ENCODE peak calls at places on chromosomes 5 and 9, in eight cellular contexts. One of them, this sample, is unnamed. For H3K27me3, the result is how much of the 10 kb centered on the place peaks cover.

GRCh38 chr5:176533390-176533789 is 3.8 kb downstream of the RNF44 start:
- DNase-seq in fibroblast of lung: no peak
- DNase-seq in aorta: peak
- DNase-seq in CD8-positive, alpha-beta T cell: no peak
- DNase-seq in cardiac muscle cell: peak
- DNase-seq in CD4-positive, CD25-positive, alpha-beta regulatory T cell: peak
- DNase-seq in mammary epithelial cell: no peak
- DNase-seq in breast epithelium: no peak
- DNase-seq in this sample: no peak

GRCh38 chr5:1555011-1555807 is 31.4 kb upstream of the LPCAT1 start:
- DNase-seq in fibroblast of lung: peak
- DNase-seq in CD4-positive, CD25-positive, alpha-beta regulatory T cell: no peak
- DNase-seq in cardiac muscle cell: no peak
- DNase-seq in aorta: no peak
- DNase-seq in CD8-positive, alpha-beta T cell: peak
- DNase-seq in breast epithelium: peak
- DNase-seq in mammary epithelial cell: peak
- DNase-seq in this sample: no peak

GRCh38 chr9:69122391-69123141 is 51.5 kb upstream of the TJP2 start:
- DNase-seq in mammary epithelial cell: peak
- DNase-seq in cardiac muscle cell: peak
- DNase-seq in CD8-positive, alpha-beta T cell: no peak
- DNase-seq in CD4-positive, CD25-positive, alpha-beta regulatory T cell: peak
- DNase-seq in aorta: no peak
- DNase-seq in breast epithelium: no peak
- DNase-seq in fibroblast of lung: peak
- DNase-seq in this sample: peak

GRCh38 chr9:135555203-135555602 is 6.4 kb upstream of the PAEP start:
- DNase-seq in cardiac muscle cell: no peak
- DNase-seq in CD4-positive, CD25-positive, alpha-beta regulatory T cell: no peak
- DNase-seq in CD8-positive, alpha-beta T cell: no peak
- DNase-seq in breast epithelium: no peak
- DNase-seq in fibroblast of lung: no peak
- DNase-seq in aorta: no peak
- DNase-seq in mammary epithelial cell: no peak
- DNase-seq in this sample: no peak

GRCh38 chr9:93161801-93162635 is 21.9 kb upstream of the WNK2 start:
- DNase-seq in breast epithelium: no peak
- DNase-seq in CD8-positive, alpha-beta T cell: no peak
- DNase-seq in mammary epithelial cell: no peak
- DNase-seq in fibroblast of lung: peak
- DNase-seq in aorta: no peak
- DNase-seq in cardiac muscle cell: no peak
- DNase-seq in CD4-positive, CD25-positive, alpha-beta regulatory T cell: no peak
- DNase-seq in this sample: no peak

GRCh38 chr9:109270971-109271900 is 49.6 kb downstream of the EPB41L4B start:
- DNase-seq in cardiac muscle cell: no peak
- DNase-seq in CD4-positive, CD25-positive, alpha-beta regulatory T cell: no peak
- DNase-seq in fibroblast of lung: no peak
- DNase-seq in CD8-positive, alpha-beta T cell: no peak
- DNase-seq in mammary epithelial cell: no peak
- DNase-seq in breast epithelium: no peak
- DNase-seq in aorta: no peak
- DNase-seq in this sample: no peak

GRCh38 chr5:137486707-137487106 is 12.4 kb downstream of the SPOCK1 start:
- DNase-seq in cardiac muscle cell: no peak
- DNase-seq in mammary epithelial cell: no peak
- DNase-seq in aorta: no peak
- DNase-seq in breast epithelium: no peak
- DNase-seq in CD4-positive, CD25-positive, alpha-beta regulatory T cell: no peak
- DNase-seq in fibroblast of lung: no peak
- DNase-seq in CD8-positive, alpha-beta T cell: no peak
- DNase-seq in this sample: no peak

GRCh38 chr5:179237770-179238627 is 107.3 kb downstream of the ADAMTS2 start:
- DNase-seq in fibroblast of lung: no peak
- DNase-seq in mammary epithelial cell: no peak
- DNase-seq in cardiac muscle cell: no peak
- DNase-seq in CD8-positive, alpha-beta T cell: peak
- DNase-seq in CD4-positive, CD25-positive, alpha-beta regulatory T cell: no peak
- DNase-seq in aorta: no peak
- DNase-seq in breast epithelium: peak
- DNase-seq in this sample: no peak

GRCh38 chr9:126694206-126695081 is 80.7 kb downstream of the LMX1B start:
- DNase-seq in CD8-positive, alpha-beta T cell: no peak
- DNase-seq in mammary epithelial cell: peak
- DNase-seq in breast epithelium: peak
- DNase-seq in aorta: peak
- DNase-seq in cardiac muscle cell: no peak
- DNase-seq in CD4-positive, CD25-positive, alpha-beta regulatory T cell: no peak
- DNase-seq in fibroblast of lung: no peak
- DNase-seq in this sample: no peak

GRCh38 chr9:96566401-96567202 is 53.0 kb downstream of the CDC14B start:
- DNase-seq in CD8-positive, alpha-beta T cell: peak
- DNase-seq in CD4-positive, CD25-positive, alpha-beta regulatory T cell: peak
- DNase-seq in breast epithelium: peak
- DNase-seq in fibroblast of lung: peak
- DNase-seq in cardiac muscle cell: peak
- DNase-seq in aorta: peak
- DNase-seq in mammary epithelial cell: peak
- DNase-seq in this sample: peak

GRCh38 chr9:83934569-83935275 is 13.5 kb upstream of the KIF27 start:
- DNase-seq in cardiac muscle cell: no peak
- DNase-seq in fibroblast of lung: peak
- DNase-seq in aorta: no peak
- DNase-seq in CD8-positive, alpha-beta T cell: no peak
- DNase-seq in breast epithelium: no peak
- DNase-seq in CD4-positive, CD25-positive, alpha-beta regulatory T cell: no peak
- DNase-seq in mammary epithelial cell: peak
- DNase-seq in this sample: no peak

GRCh38 chr9:2291980-2292704 is 277.0 kb downstream of the SMARCA2 start:
- DNase-seq in breast epithelium: no peak
- DNase-seq in cardiac muscle cell: peak
- DNase-seq in mammary epithelial cell: peak
- DNase-seq in aorta: no peak
- DNase-seq in CD4-positive, CD25-positive, alpha-beta regulatory T cell: no peak
- DNase-seq in CD8-positive, alpha-beta T cell: no peak
- DNase-seq in fibroblast of lung: peak
- DNase-seq in this sample: no peak

GRCh38 chr9:80378669-80379293 is 807.0 kb downstream of the TLE4 start:
- DNase-seq in cardiac muscle cell: no peak
- DNase-seq in CD8-positive, alpha-beta T cell: no peak
- DNase-seq in CD4-positive, CD25-positive, alpha-beta regulatory T cell: no peak
- DNase-seq in breast epithelium: no peak
- DNase-seq in aorta: no peak
- DNase-seq in fibroblast of lung: no peak
- DNase-seq in mammary epithelial cell: peak
- DNase-seq in this sample: no peak

GRCh38 chr5:119243888-119244287 is 111.9 kb upstream of the TNFAIP8 start:
- DNase-seq in breast epithelium: no peak
- DNase-seq in aorta: no peak
- DNase-seq in fibroblast of lung: no peak
- DNase-seq in mammary epithelial cell: peak
- DNase-seq in CD8-positive, alpha-beta T cell: no peak
- DNase-seq in CD4-positive, CD25-positive, alpha-beta regulatory T cell: no peak
- DNase-seq in cardiac muscle cell: no peak
- DNase-seq in this sample: no peak

GRCh38 chr9:124675261-124676158 is 95.6 kb downstream of the NR6A1 start:
- DNase-seq in aorta: no peak
- DNase-seq in fibroblast of lung: no peak
- DNase-seq in CD8-positive, alpha-beta T cell: no peak
- DNase-seq in cardiac muscle cell: no peak
- DNase-seq in mammary epithelial cell: no peak
- DNase-seq in breast epithelium: no peak
- DNase-seq in CD4-positive, CD25-positive, alpha-beta regulatory T cell: peak
- DNase-seq in this sample: no peak

GRCh38 chr9:21520501-21521228 is 38.6 kb upstream of the IFNE start:
- DNase-seq in cardiac muscle cell: no peak
- DNase-seq in fibroblast of lung: no peak
- DNase-seq in CD4-positive, CD25-positive, alpha-beta regulatory T cell: no peak
- DNase-seq in mammary epithelial cell: no peak
- DNase-seq in CD8-positive, alpha-beta T cell: no peak
- DNase-seq in aorta: no peak
- DNase-seq in breast epithelium: no peak
- DNase-seq in this sample: no peak

GRCh38 chr5:148385094-148385493 is 1.3 kb downstream of the FBXO38 start:
- DNase-seq in CD4-positive, CD25-positive, alpha-beta regulatory T cell: no peak
- DNase-seq in aorta: no peak
- DNase-seq in CD8-positive, alpha-beta T cell: no peak
- DNase-seq in fibroblast of lung: no peak
- DNase-seq in breast epithelium: no peak
- DNase-seq in mammary epithelial cell: no peak
- DNase-seq in cardiac muscle cell: no peak
- DNase-seq in this sample: no peak
- H3K4me3 ChIP-seq in CD4-positive, CD25-positive, alpha-beta regulatory T cell: peak
- H3K4me3 ChIP-seq in aorta: peak
- H3K4me3 ChIP-seq in CD8-positive, alpha-beta T cell: peak
- H3K4me3 ChIP-seq in fibroblast of lung: peak
- H3K4me3 ChIP-seq in breast epithelium: no peak
- H3K4me3 ChIP-seq in mammary epithelial cell: peak
- H3K4me3 ChIP-seq in cardiac muscle cell: peak
- H3K4me3 ChIP-seq in this sample: peak

GRCh38 chr9:134234687-134235359 is 70.5 kb upstream of the RNU6ATAC start:
- DNase-seq in CD4-positive, CD25-positive, alpha-beta regulatory T cell: no peak
- DNase-seq in cardiac muscle cell: no peak
- DNase-seq in CD8-positive, alpha-beta T cell: no peak
- DNase-seq in mammary epithelial cell: no peak
- DNase-seq in aorta: no peak
- DNase-seq in fibroblast of lung: no peak
- DNase-seq in breast epithelium: no peak
- DNase-seq in this sample: no peak
- H3K27me3 ChIP-seq in CD4-positive, CD25-positive, alpha-beta regulatory T cell: under half
- H3K27me3 ChIP-seq in cardiac muscle cell: under half
- H3K27me3 ChIP-seq in CD8-positive, alpha-beta T cell: under half
- H3K27me3 ChIP-seq in mammary epithelial cell: under half
- H3K27me3 ChIP-seq in aorta: under half
- H3K27me3 ChIP-seq in fibroblast of lung: under half
- H3K27me3 ChIP-seq in breast epithelium: under half
- H3K27me3 ChIP-seq in this sample: under half

GRCh38 chr5:81005708-81006107 is 45.5 kb downstream of the RASGRF2 start:
- DNase-seq in fibroblast of lung: no peak
- DNase-seq in CD4-positive, CD25-positive, alpha-beta regulatory T cell: no peak
- DNase-seq in CD8-positive, alpha-beta T cell: no peak
- DNase-seq in aorta: no peak
- DNase-seq in breast epithelium: no peak
- DNase-seq in mammary epithelial cell: no peak
- DNase-seq in cardiac muscle cell: no peak
- DNase-seq in this sample: no peak

GRCh38 chr5:81010636-81011035 is 50.5 kb downstream of the RASGRF2 start:
- DNase-seq in CD8-positive, alpha-beta T cell: no peak
- DNase-seq in aorta: no peak
- DNase-seq in mammary epithelial cell: no peak
- DNase-seq in fibroblast of lung: peak
- DNase-seq in breast epithelium: no peak
- DNase-seq in CD4-positive, CD25-positive, alpha-beta regulatory T cell: no peak
- DNase-seq in cardiac muscle cell: no peak
- DNase-seq in this sample: no peak

GRCh38 chr5:81006231-81006630 is 46.1 kb downstream of the RASGRF2 start:
- DNase-seq in breast epithelium: no peak
- DNase-seq in CD8-positive, alpha-beta T cell: no peak
- DNase-seq in cardiac muscle cell: no peak
- DNase-seq in fibroblast of lung: no peak
- DNase-seq in CD4-positive, CD25-positive, alpha-beta regulatory T cell: peak
- DNase-seq in mammary epithelial cell: no peak
- DNase-seq in aorta: no peak
- DNase-seq in this sample: no peak

GRCh38 chr5:81006955-81007636 is 46.9 kb downstream of the RASGRF2 start:
- DNase-seq in CD8-positive, alpha-beta T cell: peak
- DNase-seq in fibroblast of lung: no peak
- DNase-seq in breast epithelium: no peak
- DNase-seq in aorta: no peak
- DNase-seq in CD4-positive, CD25-positive, alpha-beta regulatory T cell: peak
- DNase-seq in mammary epithelial cell: no peak
- DNase-seq in cardiac muscle cell: no peak
- DNase-seq in this sample: no peak

GRCh38 chr5:81007637-81008027 is 47.5 kb downstream of the RASGRF2 start:
- DNase-seq in cardiac muscle cell: no peak
- DNase-seq in mammary epithelial cell: no peak
- DNase-seq in CD8-positive, alpha-beta T cell: no peak
- DNase-seq in aorta: no peak
- DNase-seq in CD4-positive, CD25-positive, alpha-beta regulatory T cell: peak
- DNase-seq in breast epithelium: no peak
- DNase-seq in fibroblast of lung: no peak
- DNase-seq in this sample: no peak
- H3K4me3 ChIP-seq in cardiac muscle cell: no peak
- H3K4me3 ChIP-seq in mammary epithelial cell: no peak
- H3K4me3 ChIP-seq in CD8-positive, alpha-beta T cell: peak
- H3K4me3 ChIP-seq in aorta: no peak
- H3K4me3 ChIP-seq in CD4-positive, CD25-positive, alpha-beta regulatory T cell: peak
- H3K4me3 ChIP-seq in breast epithelium: no peak
- H3K4me3 ChIP-seq in fibroblast of lung: no peak
- H3K4me3 ChIP-seq in this sample: no peak

DNA sequence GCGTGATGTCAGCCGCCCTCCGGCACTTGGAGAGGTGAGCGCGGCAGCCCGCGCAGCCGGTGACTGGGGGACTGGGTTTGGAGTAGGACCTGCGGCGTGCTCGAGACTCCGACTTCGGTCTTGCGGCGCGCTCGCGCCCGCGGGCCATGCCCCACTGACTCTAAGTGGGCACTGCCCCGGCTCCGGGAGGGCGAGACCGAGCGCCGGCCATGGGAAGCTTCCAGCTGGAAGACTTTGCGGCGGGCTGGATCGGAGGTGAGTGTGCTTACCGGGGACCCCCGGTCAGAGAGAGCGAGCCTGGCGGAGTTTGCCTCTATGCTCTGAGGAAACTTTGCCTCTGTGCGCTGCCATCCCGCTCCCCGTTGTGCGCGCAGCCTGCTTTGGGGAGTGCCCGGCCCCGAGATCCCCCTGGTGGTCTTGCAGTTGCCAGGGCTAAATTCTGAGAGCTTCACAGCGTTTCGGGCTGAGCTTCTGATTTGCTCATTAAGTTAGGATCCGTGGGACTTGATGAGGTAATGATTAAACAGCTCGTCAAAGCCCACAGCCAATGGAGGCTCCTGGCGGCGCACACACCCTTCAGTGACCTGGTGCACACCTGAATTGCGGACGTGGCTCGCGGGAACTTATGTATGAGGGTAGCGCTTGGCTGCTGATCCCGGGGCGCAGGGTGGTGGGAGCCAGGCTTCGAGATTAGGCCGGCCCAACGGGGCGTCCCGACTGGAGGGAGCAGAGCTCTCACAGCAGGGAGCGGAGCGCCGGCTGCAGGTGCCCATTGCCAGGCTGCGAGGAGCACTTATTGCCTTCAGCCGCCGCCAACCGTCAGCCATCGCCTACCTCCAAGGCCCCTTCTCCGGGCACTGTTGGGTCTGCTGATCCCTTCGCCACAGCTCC is at the start of gene SLC25A48:
- DNase-seq in aorta: no peak
- DNase-seq in CD8-positive, alpha-beta T cell: peak
- DNase-seq in fibroblast of lung: no peak
- DNase-seq in cardiac muscle cell: peak
- DNase-seq in CD4-positive, CD25-positive, alpha-beta regulatory T cell: peak
- DNase-seq in mammary epithelial cell: peak
- DNase-seq in breast epithelium: no peak
- DNase-seq in this sample: peak
- H3K27me3 ChIP-seq in aorta: under half
- H3K27me3 ChIP-seq in CD8-positive, alpha-beta T cell: under half
- H3K27me3 ChIP-seq in fibroblast of lung: under half
- H3K27me3 ChIP-seq in cardiac muscle cell: half or more
- H3K27me3 ChIP-seq in CD4-positive, CD25-positive, alpha-beta regulatory T cell: under half
- H3K27me3 ChIP-seq in mammary epithelial cell: under half
- H3K27me3 ChIP-seq in breast epithelium: under half
- H3K27me3 ChIP-seq in this sample: under half

This sample was measured in HAP-1.